ENCODE peak calls at places on chromosomes 11 and 22, in four cellular contexts. H, Z, B and J are unnamed samples.

GRCh38 chr11:114168691-114169090 is 109.2 kb downstream of the ZBTB16 start:
- DNase-seq in H (no peak), B (no peak), Z (no peak), J (no peak)

GRCh38 chr11:66974724-66975402 is at the start of gene C11orf86:
- DNase-seq in B (no peak), Z (no peak), H (no peak), J (no peak)

GRCh38 chr11:118156531-118157185 is 4.0 kb upstream of the SCN4B start:
- DNase-seq in Z (peak), B (no peak), H (no peak), J (peak)

GRCh38 chr11:32262367-32262766 is 171.5 kb downstream of the RCN1 start:
- DNase-seq in Z (no peak), B (no peak), H (no peak), J (no peak)

GRCh38 chr11:27679136-27680015 is 20.9 kb downstream of the BDNF start:
- DNase-seq in Z (no peak), B (no peak), H (no peak), J (no peak)

GRCh38 chr22:39028281-39028680 is 7.4 kb downstream of the APOBEC3D start:
- DNase-seq in H (no peak), Z (no peak), B (no peak), J (no peak)

GRCh38 chr11:47466701-47467250 is 17.8 kb upstream of the RAPSN start:
- DNase-seq in B (no peak), Z (no peak), H (no peak), J (no peak)

GRCh38 chr11:65653229-65654225 is 9.2 kb downstream of the RELA start:
- DNase-seq in H (no peak), Z (no peak), B (peak), J (no peak)

GRCh38 chr11:48101958-48102357 is 114.7 kb upstream of the OR4B1 start:
- DNase-seq in Z (no peak), H (no peak), B (peak), J (no peak)

GRCh38 chr22:19815823-19816290 is 38.8 kb downstream of the GNB1L start:
- DNase-seq in Z (no peak), B (no peak), H (no peak), J (no peak)

GRCh38 chr11:19359425-19360000 is 118.8 kb upstream of the E2F8 start:
- DNase-seq in H (no peak), B (no peak), Z (no peak), J (no peak)

GRCh38 chr11:77475206-77475605 is 1.3 kb upstream of the PAK1 start:
- DNase-seq in B (no peak), Z (no peak), H (no peak), J (no peak)

GRCh38 chr11:63908631-63909491 is 8.1 kb downstream of the RCOR2 start:
- DNase-seq in B (no peak), Z (no peak), H (no peak), J (no peak)

GRCh38 chr11:118643995-118644345 is 35.5 kb downstream of the TREH start:
- DNase-seq in B (no peak), H (no peak), Z (no peak), J (no peak)

GRCh38 chr22:45648320-45649070 is 23.1 kb upstream of the ATXN10 start:
- DNase-seq in B (no peak), H (no peak), Z (no peak), J (no peak)

DNA sequence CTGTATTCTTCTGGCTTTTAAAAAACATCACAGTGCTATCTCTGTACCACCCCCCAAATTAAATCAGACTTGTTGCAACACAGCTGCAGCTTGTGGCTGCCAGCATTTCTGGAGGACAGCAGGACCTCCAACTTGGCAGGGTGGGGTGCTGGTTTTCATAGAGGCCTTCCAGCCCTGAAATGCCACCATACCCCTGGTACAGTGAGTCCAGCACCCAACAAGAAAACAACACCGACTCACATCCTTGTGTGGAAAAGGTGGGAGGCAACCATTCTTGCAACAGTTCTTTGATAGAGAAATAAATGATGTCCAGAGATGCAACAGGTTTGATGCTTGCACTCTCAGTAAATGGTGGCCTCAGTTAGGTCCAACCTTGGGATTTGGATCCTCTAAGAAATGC is 96.0 kb downstream of the ABTB2 start:
- DNase-seq in Z (no peak), B (no peak), H (no peak), J (no peak)
- TF ChIP-seq FOXM1 in Z (no peak), B (no peak), H (no peak), J (no peak)

GRCh38 chr11:18013790-18014507 is 1.1 kb upstream of the SERGEF start:
- DNase-seq in H (no peak), Z (no peak), B (no peak), J (no peak)
- TF ChIP-seq BHLHE40 in H (no peak), Z (no peak), B (no peak), J (no peak)

DNA sequence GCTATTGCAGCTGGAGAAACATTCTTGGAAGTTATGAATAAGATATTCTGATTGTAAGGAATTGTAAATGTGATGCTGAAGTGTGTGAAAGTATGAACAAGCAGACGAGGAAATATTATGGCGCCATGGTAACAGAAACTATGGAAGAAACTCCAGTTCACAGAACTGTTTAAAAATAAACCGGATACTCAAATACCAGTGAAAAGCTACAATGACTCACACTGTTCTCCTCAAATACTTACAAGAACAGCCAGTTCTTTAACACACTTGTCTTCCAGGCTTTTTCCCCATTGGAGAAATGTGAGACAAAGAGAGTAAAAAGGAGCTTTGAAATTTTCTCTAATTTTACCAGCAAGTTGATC is 76.7 kb upstream of the ARFGAP3 start:
- DNase-seq in B (peak), Z (no peak), H (no peak), J (no peak)
- TF ChIP-seq FOXM1 in B (no peak), Z (no peak), H (no peak), J (no peak)

GRCh38 chr22:21026783-21027692 is 5.3 kb downstream of the SLC7A4 start:
- DNase-seq in H (no peak), B (no peak), Z (no peak), J (no peak)
- TF ChIP-seq BHLHE40 in H (no peak), B (no peak), Z (no peak), J (no peak)